ENCODE peak calls at places on chromosome 6, in nine cellular contexts. C, A, Q, Z, I, M, R, Y and E are unnamed samples.

GRCh38 chr6:47145212-47145611 is 103.1 kb upstream of the ADGRF1 start:
- DNase-seq in Y (no peak), A (no peak), R (no peak), C (no peak), Z (no peak), Q (peak; percentile 33), I (no peak), M (no peak), E (no peak)

GRCh38 chr6:112330071-112330876 is 16.9 kb upstream of the RFPL4B start:
- DNase-seq in Z (no peak), C (peak; percentile 84), Y (peak; percentile 26), I (no peak), Q (peak; percentile 38), A (peak; percentile 60), R (no peak), M (no peak), E (peak; percentile 8)

GRCh38 chr6:16841241-16841640 is 80.0 kb upstream of the ATXN1 start:
- DNase-seq in A (no peak), R (no peak), Q (peak; percentile 7), Y (no peak), I (no peak), Z (no peak), C (peak; percentile 88), M (no peak), E (no peak)

GRCh38 chr6:44918893-44919292 is 409.2 kb upstream of the RUNX2 start:
- DNase-seq in M (no peak), Y (no peak), I (no peak), Z (no peak), R (no peak), A (no peak), Q (no peak), C (no peak), E (no peak)

GRCh38 chr6:162165479-162165878 is 562.1 kb downstream of the PRKN start:
- DNase-seq in I (no peak), C (no peak), R (no peak), A (no peak), Z (no peak), Q (no peak), Y (no peak), M (no peak), E (no peak)

GRCh38 chr6:89412071-89413005 is at the start of gene RRAGD:
- DNase-seq in Q (no peak), Z (peak; percentile 35), M (peak; percentile 64), R (peak; percentile 83), Y (peak; percentile 22), I (peak; percentile 50), C (no peak), A (peak; percentile 86), E (peak; percentile 65)

GRCh38 chr6:32852844-32853540 is 512 bp downstream of the TAP1 start:
- DNase-seq in Y (no peak), Q (peak; percentile 18), I (peak; percentile 21), R (no peak), M (peak; percentile 60), A (no peak), C (peak; percentile 48), Z (no peak), E (no peak)

GRCh38 chr6:14798996-14799588 is 446.8 kb upstream of the JARID2 start:
- DNase-seq in M (no peak), I (no peak), Q (no peak), C (no peak), Y (no peak), Z (no peak), A (no peak), R (no peak), E (no peak)

GRCh38 chr6:88047510-88048150 is at the start of gene SPACA1:
- DNase-seq in C (no peak), Y (no peak), I (no peak), Q (no peak), R (no peak), Z (no peak), M (no peak), A (no peak), E (no peak)

GRCh38 chr6:26394289-26394688 is 7.8 kb upstream of the BTN3A1 start:
- DNase-seq in Z (no peak), A (peak; percentile 78), I (no peak), R (no peak), M (no peak), Q (peak; percentile 77), C (peak; percentile 86), Y (peak; percentile 50), E (peak; percentile 65)

GRCh38 chr6:36701401-36701991 is 3.9 kb downstream of the RAB44 start:
- DNase-seq in C (peak; percentile 52), I (no peak), Q (no peak), A (peak; percentile 12), Y (no peak), R (no peak), M (no peak), Z (no peak), E (no peak)

GRCh38 chr6:108113557-108114519 is 39.3 kb upstream of the OSTM1 start:
- DNase-seq in M (no peak), A (peak; percentile 40), Y (peak; percentile 13), C (peak; percentile 39), Z (no peak), Q (peak; percentile 48), I (peak; percentile 74), R (peak; percentile 36), E (peak; percentile 65)

GRCh38 chr6:54191460-54191859 is 80.2 kb downstream of the MLIP start:
- DNase-seq in M (no peak), Q (peak; percentile 56), I (no peak), R (no peak), Z (no peak), Y (no peak), A (no peak), C (peak; percentile 29), E (peak; percentile 18)

GRCh38 chr6:20911826-20912225 is 377.6 kb downstream of the CDKAL1 start:
- DNase-seq in I (no peak), R (no peak), Q (no peak), A (no peak), C (no peak), Y (no peak), M (no peak), Z (no peak), E (no peak)

GRCh38 chr6:87670707-87671106 is 31.3 kb downstream of the AKIRIN2 start:
- DNase-seq in Y (no peak), R (no peak), Z (no peak), M (no peak), A (no peak), C (no peak), Q (no peak), I (no peak), E (no peak)

GRCh38 chr6:170011233-170012142 is 260.1 kb downstream of the ERMARD start:
- DNase-seq in C (no peak), Q (no peak), M (no peak), Y (no peak), I (no peak), R (no peak), A (no peak), Z (no peak), E (no peak)

GRCh38 chr6:137736048-137736846 is 130.8 kb upstream of the TNFAIP3 start:
- DNase-seq in M (peak; percentile 15), R (no peak), A (no peak), C (no peak), Q (no peak), Z (no peak), Y (no peak), I (no peak), E (no peak)